ENCODE peak calls at places on chromosomes 6 and 20, in five cellular contexts. S is BE2C; C is right lobe of liver; T is pancreas; R is CD8-positive, alpha-beta T cell. J is an unnamed sample. For H3K4me1, the result is how much of the 10 kb centered on the place peaks cover.

GRCh38 chr20:43459022-43459942 is 1.6 kb downstream of the SRSF6 start:
- DNase-seq in S (no peak), C (no peak), T (no peak), R (peak), J (peak)

GRCh38 chr6:98352348-98352747 is 482.0 kb upstream of the POU3F2 start:
- DNase-seq in S (no peak), C (no peak), T (no peak), R (no peak), J (no peak)

GRCh38 chr6:151609146-151609962 is 115.5 kb downstream of the CCDC170 start:
- DNase-seq in S (no peak), C (no peak), T (no peak), R (no peak), J (no peak)

GRCh38 chr6:139133733-139134360 is 1.0 kb upstream of the HECA start:
- DNase-seq in S (no peak), C (no peak), T (no peak), R (no peak), J (no peak)

GRCh38 chr6:38617856-38618255 is 21.9 kb downstream of the BTBD9 start:
- DNase-seq in S (no peak), C (no peak), T (no peak), R (no peak), J (no peak)

GRCh38 chr20:45611054-45611453 is 18.5 kb upstream of the WFDC10A start:
- DNase-seq in S (no peak), C (no peak), T (no peak), R (no peak), J (no peak)

GRCh38 chr6:153090241-153090930 is 40.7 kb downstream of the RGS17 start:
- DNase-seq in S (peak), C (no peak), T (no peak), R (no peak), J (peak)

GRCh38 chr6:110864816-110865215 is 9.8 kb upstream of the AMD1 start:
- DNase-seq in S (no peak), C (no peak), T (no peak), R (no peak), J (no peak)

GRCh38 chr6:40074292-40075050 is 140.2 kb upstream of the MOCS1 start:
- DNase-seq in S (no peak), C (no peak), T (no peak), R (no peak), J (no peak)
- H3K4me1 ChIP-seq in S (under half), C (under half), T (under half), R (under half), J (under half)

GRCh38 chr20:57242414-57242813 is 24.0 kb downstream of the BMP7 start:
- DNase-seq in S (no peak), C (no peak), T (no peak), R (no peak), J (no peak)
- H3K4me1 ChIP-seq in S (under half), C (under half), T (under half), R (under half), J (under half)

DNA sequence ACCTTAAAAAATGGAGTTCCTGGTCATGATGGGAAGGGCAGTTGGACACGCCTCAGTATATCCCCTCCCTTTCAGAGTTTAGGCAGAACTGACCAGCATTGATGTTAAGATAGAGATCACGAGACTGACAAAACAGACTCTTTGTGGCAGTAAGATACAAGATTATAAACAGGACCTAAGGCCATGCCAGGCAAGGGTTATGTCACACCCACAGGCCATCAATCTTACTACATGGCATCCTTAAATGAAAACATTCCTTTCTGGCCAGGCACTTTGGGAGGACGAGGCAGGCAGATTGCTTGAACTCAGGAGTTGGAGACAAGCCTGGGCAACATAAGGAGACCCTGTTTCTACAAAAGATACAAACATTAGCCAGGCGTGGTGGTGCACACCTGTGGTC is 129.3 kb upstream of the MLN start:
- DNase-seq in S (no peak), C (no peak), T (no peak), R (no peak), J (no peak)
- H3K4me1 ChIP-seq in S (under half), C (under half), T (under half), R (under half), J (under half)

GRCh38 chr6:142942238-142942637 is 2.7 kb downstream of the HIVEP2 start:
- DNase-seq in S (no peak), C (no peak), T (no peak), R (no peak), J (no peak)

GRCh38 chr6:142941018-142941417 is 4.0 kb downstream of the HIVEP2 start:
- DNase-seq in S (no peak), C (no peak), T (no peak), R (no peak), J (no peak)

GRCh38 chr6:142942805-142943227 is 2.2 kb downstream of the HIVEP2 start:
- DNase-seq in S (no peak), C (no peak), T (no peak), R (no peak), J (peak)

GRCh38 chr6:142938510-142938909 is 6.5 kb downstream of the HIVEP2 start:
- DNase-seq in S (no peak), C (no peak), T (no peak), R (no peak), J (no peak)

DNA sequence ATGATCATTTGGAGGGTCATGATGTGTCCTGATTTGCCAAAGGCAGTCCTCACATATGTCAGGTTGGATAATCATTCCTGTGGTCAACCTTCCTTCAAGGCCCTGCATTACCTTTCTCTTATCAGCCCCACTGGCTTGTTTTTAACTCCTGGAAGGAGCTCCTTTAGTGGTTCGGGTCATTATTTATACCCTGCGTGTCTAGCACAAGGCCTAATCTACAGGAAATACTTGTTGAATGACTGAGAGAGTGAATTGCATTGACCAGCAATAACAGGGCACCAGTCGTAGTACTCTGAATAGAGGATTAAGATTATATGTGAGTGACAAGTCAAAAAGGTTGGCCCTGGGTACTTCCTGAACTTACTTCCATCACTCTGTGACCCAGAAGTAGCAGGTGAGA is 4.5 kb downstream of the HIVEP2 start:
- DNase-seq in S (no peak), C (no peak), T (no peak), R (no peak), J (peak)
- H3K4me1 ChIP-seq in S (under half), C (under half), T (under half), R (half or more), J (under half)

GRCh38 chr6:12293234-12293930 is 3.2 kb downstream of the EDN1 start:
- DNase-seq in S (no peak), C (no peak), T (no peak), R (no peak), J (no peak)
- H3K4me1 ChIP-seq in S (under half), C (under half), T (under half), R (under half), J (under half)

DNA sequence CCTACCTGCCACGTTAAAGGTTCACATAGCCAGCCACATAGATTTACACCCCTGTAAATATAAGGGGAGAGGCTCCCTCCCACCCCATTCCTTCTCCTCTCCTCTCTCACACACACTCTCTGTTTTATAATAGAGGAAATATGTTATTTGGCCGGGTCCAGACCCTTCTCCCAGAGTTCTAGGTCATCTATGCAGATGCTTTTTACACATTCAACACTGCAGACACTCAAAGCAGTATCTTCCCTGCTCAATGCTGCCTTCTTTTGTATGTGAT is 706 bp upstream of the DEK start:
- DNase-seq in S (no peak), C (no peak), T (no peak), R (no peak), J (no peak)
- H3K4me1 ChIP-seq in S (under half), C (under half), T (under half), R (under half), J (under half)

GRCh38 chr20:41154436-41155176 is 17.3 kb downstream of the PLCG1 start:
- DNase-seq in S (no peak), C (no peak), T (no peak), R (no peak), J (no peak)
- H3K4me1 ChIP-seq in S (under half), C (under half), T (under half), R (half or more), J (under half)

J was measured in endothelial cell of umbilical vein.